ENCODE peak calls at places on chromosomes 5 and 9, in six cellular contexts. R is D721Med, Q is stromal cell of bone marrow, Z is NCI-H2081, C is B cell, T is GM10248. E is an unnamed sample.

GRCh38 chr5:62206150-62206829 is 99.7 kb upstream of the KIF2A start:
- DNase-seq in C (no peak), R (no peak), Z (no peak), Q (no peak), T (no peak), E (no peak)

GRCh38 chr9:108386859-108387384 is 468.9 kb downstream of the ACTL7B start:
- DNase-seq in C (no peak), Q (peak), T (no peak), Z (no peak), R (no peak), E (peak)

GRCh38 chr5:8857051-8857450 is 688.8 kb downstream of the SEMA5A start:
- DNase-seq in T (no peak), Q (no peak), Z (no peak), R (no peak), C (no peak), E (no peak)

GRCh38 chr9:7315746-7316457 is 483.7 kb downstream of the DMAC1 start:
- DNase-seq in Z (no peak), Q (peak), T (no peak), C (no peak), R (no peak), E (no peak)

GRCh38 chr5:181166812-181167733 is 19.7 kb downstream of the OR2V2 start:
- DNase-seq in Q (no peak), C (no peak), R (no peak), T (no peak), Z (no peak), E (no peak)

GRCh38 chr5:143733635-143734341 is 78.2 kb upstream of the HMHB1 start:
- DNase-seq in Q (no peak), R (no peak), Z (no peak), C (no peak), T (no peak), E (no peak)

GRCh38 chr9:74770508-74771261 is 117.0 kb downstream of the TRPM6 start:
- DNase-seq in C (no peak), Z (no peak), R (no peak), T (peak), Q (no peak), E (no peak)

GRCh38 chr9:30673132-30673531 is 1711.3 kb upstream of the ACO1 start:
- DNase-seq in Q (no peak), T (no peak), C (no peak), R (no peak), Z (no peak), E (no peak)

GRCh38 chr9:116149844-116150243 is 3.7 kb upstream of the PAPPA start:
- DNase-seq in T (peak), C (no peak), R (no peak), Q (no peak), Z (no peak), E (no peak)

GRCh38 chr5:146753618-146754123 is 124.9 kb downstream of the PPP2R2B start:
- DNase-seq in T (no peak), Z (peak), Q (no peak), C (no peak), R (no peak), E (no peak)

GRCh38 chr5:68279960-68280359 is 64.4 kb downstream of the PIK3R1 start:
- DNase-seq in R (no peak), Q (no peak), T (no peak), Z (no peak), C (no peak), E (no peak)

GRCh38 chr5:77437194-77437593 is 54.9 kb downstream of the WDR41 start:
- DNase-seq in Z (peak), Q (no peak), R (no peak), T (no peak), C (no peak), E (no peak)